ENCODE peak calls at places on chromosomes 4 and X, in seven cellular contexts. O is SK-MEL-5, E is GM04504, I is NAMALWA, B is Right ventricle myocardium inferior, D is HFF-Myc, P is HEK293T. R is an unnamed sample.

GRCh38 chr4:134627386-134627785 is 425.8 kb upstream of the PABPC4L start:
- DNase-seq in O (no peak), E (no peak), I (no peak), B (no peak), D (no peak), P (no peak), R (no peak)

GRCh38 chr4:63717384-63717783 is 691.9 kb downstream of the TECRL start:
- DNase-seq in O (peak), E (no peak), I (peak), B (no peak), D (no peak), P (peak), R (peak)

GRCh38 chr4:161799687-161800086 is 364.1 kb downstream of the FSTL5 start:
- DNase-seq in O (no peak), E (no peak), I (no peak), B (no peak), D (no peak), P (no peak), R (no peak)

GRCh38 chrX:78455901-78456300 is 128.5 kb upstream of the CYSLTR1 start:
- DNase-seq in O (no peak), E (peak), I (no peak), B (no peak), D (no peak), P (no peak), R (no peak)

GRCh38 chr4:100949350-100949935 is 397.9 kb downstream of the PPP3CA start:
- DNase-seq in O (no peak), E (peak), I (no peak), B (no peak), D (no peak), P (no peak), R (no peak)

GRCh38 chr4:186845137-186845842 is 121.6 kb upstream of the FAT1 start:
- DNase-seq in O (peak), E (peak), I (no peak), B (no peak), D (no peak), P (no peak), R (no peak)

GRCh38 chrX:132389480-132389879 is 99.4 kb downstream of the MBNL3 start:
- DNase-seq in O (no peak), E (no peak), I (no peak), B (no peak), D (no peak), P (no peak), R (no peak)

GRCh38 chr4:110634320-110635154 is 11.7 kb upstream of the PITX2 start:
- DNase-seq in O (no peak), E (no peak), I (no peak), B (no peak), D (no peak), P (no peak), R (no peak)

GRCh38 chr4:106368678-106369077 is at the start of gene GIMD1:
- DNase-seq in O (no peak), E (no peak), I (no peak), B (no peak), D (no peak), P (no peak), R (no peak)

GRCh38 chr4:29540439-29541102 is 1179.6 kb upstream of the PCDH7 start:
- DNase-seq in O (no peak), E (no peak), I (no peak), B (no peak), D (no peak), P (no peak), R (no peak)

GRCh38 chrX:14817559-14817958 is 55.3 kb downstream of the FANCB start:
- DNase-seq in O (no peak), E (no peak), I (no peak), B (no peak), D (no peak), P (no peak), R (no peak)

GRCh38 chr4:106809083-106809482 is 227.0 kb downstream of the DKK2 start:
- DNase-seq in O (peak), E (peak), I (peak), B (no peak), D (peak), P (peak), R (peak)

GRCh38 chr4:88705805-88706518 is 8.3 kb upstream of the NAP1L5 start:
- DNase-seq in O (no peak), E (no peak), I (no peak), B (no peak), D (no peak), P (no peak), R (no peak)

GRCh38 chr4:14787221-14787620 is 215.1 kb upstream of the CPEB2 start:
- DNase-seq in O (no peak), E (no peak), I (no peak), B (no peak), D (no peak), P (no peak), R (no peak)

GRCh38 chrX:118723376-118723775 is 4.0 kb upstream of the IL13RA1 start:
- DNase-seq in O (no peak), E (no peak), I (no peak), B (no peak), D (no peak), P (no peak), R (peak)

GRCh38 chr4:17447675-17448298 is 64.1 kb downstream of the QDPR start:
- DNase-seq in O (peak), E (peak), I (peak), B (no peak), D (peak), P (peak), R (peak)

GRCh38 chrX:11472381-11472780 is 179.2 kb downstream of the AMELX start:
- DNase-seq in O (no peak), E (no peak), I (no peak), B (no peak), D (no peak), P (no peak), R (no peak)

GRCh38 chrX:12237131-12237530 is 98.9 kb downstream of the FRMPD4 start:
- DNase-seq in O (no peak), E (no peak), I (no peak), B (no peak), D (no peak), P (no peak), R (no peak)